ENCODE peak calls at places on chromosomes 1 and 21, in five cellular contexts. T is K562; E is CD4-positive, alpha-beta T cell; J is heart left ventricle; B is chondrocyte. X is an unnamed sample.

GRCh38 chr1:159897962-159898361 is 2.0 kb downstream of the CFAP45 start:
- DNase-seq in E (no peak), B (no peak), J (no peak), T (no peak), X (no peak)

GRCh38 chr1:37429038-37429437 is 45.3 kb upstream of the ZC3H12A start:
- DNase-seq in E (no peak), B (no peak), T (no peak), J (no peak), X (no peak)

GRCh38 chr1:230668227-230668626 is 25.9 kb downstream of the COG2 start:
- DNase-seq in E (no peak), T (no peak), J (no peak), B (no peak), X (no peak)

GRCh38 chr21:32930673-32931072 is 95.1 kb upstream of the OLIG2 start:
- DNase-seq in B (no peak), J (no peak), E (no peak), T (no peak), X (no peak)

GRCh38 chr1:110420023-110420662 is 12.6 kb upstream of the LAMTOR5 start:
- DNase-seq in E (no peak), J (no peak), B (no peak), T (no peak), X (no peak)

GRCh38 chr1:156291226-156292061 is 4.0 kb downstream of the GLMP start:
- DNase-seq in B (peak), J (peak), E (no peak), T (peak), X (no peak)

GRCh38 chr1:99527545-99527944 is 118.4 kb upstream of the PALMD start:
- DNase-seq in E (no peak), J (no peak), T (no peak), B (no peak), X (no peak)

GRCh38 chr1:198265073-198265661 is 108.4 kb downstream of the NEK7 start:
- DNase-seq in J (peak), E (no peak), T (no peak), B (no peak), X (no peak)

GRCh38 chr21:26489781-26490180 is 83.3 kb downstream of the CYYR1 start:
- DNase-seq in J (no peak), T (no peak), E (no peak), B (no peak), X (no peak)

GRCh38 chr1:10824821-10825540 is 28.5 kb upstream of the CASZ1 start:
- DNase-seq in T (no peak), J (no peak), E (no peak), B (no peak), X (no peak)

GRCh38 chr21:43262427-43262826 is 93.6 kb downstream of the CRYAA start:
- DNase-seq in J (no peak), E (no peak), T (no peak), B (peak), X (no peak)

GRCh38 chr1:109499661-109500536 is 6.0 kb downstream of the CYB561D1 start:
- DNase-seq in J (no peak), B (no peak), T (peak), E (peak), X (no peak)

GRCh38 chr1:5223266-5223665 is 568.9 kb downstream of the AJAP1 start:
- DNase-seq in J (no peak), T (no peak), B (no peak), E (no peak), X (no peak)

GRCh38 chr1:53585116-53585515 is 125.9 kb downstream of the DMRTB1 start:
- DNase-seq in E (peak), J (no peak), B (peak), T (no peak), X (no peak)

GRCh38 chr21:37451446-37451845 is 84.9 kb downstream of the DYRK1A start:
- DNase-seq in E (no peak), T (peak), J (no peak), B (no peak), X (no peak)

GRCh38 chr1:6141601-6142000 is 38.5 kb downstream of the CHD5 start:
- DNase-seq in E (no peak), J (no peak), T (peak), B (peak), X (no peak)

GRCh38 chr1:47351305-47351704 is 17.7 kb downstream of the CMPK1 start:
- DNase-seq in T (no peak), B (no peak), E (no peak), J (no peak), X (peak)

GRCh38 chr21:45504516-45505415 is 37.5 kb downstream of the SLC19A1 start:
- DNase-seq in E (no peak), T (no peak), B (peak), J (no peak), X (no peak)

GRCh38 chr1:29749021-29749420 is 512.7 kb downstream of the PTPRU start:
- DNase-seq in J (no peak), T (no peak), B (no peak), E (no peak), X (no peak)

GRCh38 chr1:103489881-103490280 is 35.6 kb upstream of the RNPC3 start:
- DNase-seq in T (no peak), B (no peak), E (no peak), J (no peak), X (no peak)

GRCh38 chr1:11383553-11384169 is 95.3 kb upstream of the DISP3 start:
- DNase-seq in E (no peak), J (no peak), B (no peak), T (no peak), X (no peak)

GRCh38 chr21:18449586-18449985 is 46.0 kb upstream of the TMPRSS15 start:
- DNase-seq in B (no peak), T (no peak), E (no peak), J (no peak), X (no peak)

GRCh38 chr1:202658766-202659165 is 51.5 kb downstream of the SYT2 start:
- DNase-seq in B (no peak), T (no peak), J (no peak), E (no peak), X (no peak)

GRCh38 chr21:46168659-46169386 is 13.4 kb upstream of the FTCD start:
- DNase-seq in E (no peak), T (no peak), B (peak), J (no peak), X (no peak)

GRCh38 chr21:20024727-20025126 is 973.5 kb upstream of the NCAM2 start:
- DNase-seq in J (no peak), T (no peak), B (no peak), E (no peak), X (no peak)

GRCh38 chr1:227541796-227542152 is 21.6 kb upstream of the ZNF678 start:
- DNase-seq in B (peak), J (no peak), T (no peak), E (no peak), X (no peak)

GRCh38 chr21:42381347-42381984 is 14.4 kb downstream of the TMPRSS3 start:
- DNase-seq in B (peak), E (peak), T (peak), J (no peak), X (no peak)

GRCh38 chr1:171188388-171189266 is 3.5 kb downstream of the FMO2 start:
- DNase-seq in E (peak), T (peak), B (no peak), J (peak), X (peak)

GRCh38 chr1:21149430-21149861 is 27.3 kb downstream of the EIF4G3 start:
- DNase-seq in B (no peak), J (peak), E (no peak), T (no peak), X (no peak)

GRCh38 chr1:169130683-169131082 is 24.2 kb downstream of the ATP1B1 start:
- DNase-seq in J (no peak), E (no peak), B (no peak), T (no peak), X (no peak)

GRCh38 chr21:45545691-45546531 is 3.7 kb upstream of the SLC19A1 start:
- DNase-seq in E (no peak), T (no peak), J (no peak), B (no peak), X (no peak)

GRCh38 chr1:95126366-95126765 is 9.2 kb downstream of the TLCD4 start:
- DNase-seq in T (no peak), J (no peak), E (no peak), B (no peak), X (no peak)

GRCh38 chr1:201022824-201023516 is 544 bp downstream of the KIF21B start:
- DNase-seq in J (no peak), T (peak), B (peak), E (peak), X (no peak)

GRCh38 chr1:63968663-63969460 is 195.0 kb downstream of the ROR1 start:
- DNase-seq in B (no peak), T (no peak), J (peak), E (no peak), X (no peak)

GRCh38 chr1:174274452-174274851 is 115.1 kb downstream of the RABGAP1L start:
- DNase-seq in J (no peak), T (no peak), B (no peak), E (no peak), X (no peak)

GRCh38 chr1:234212764-234213406 is 160.4 kb upstream of the COA6 start:
- DNase-seq in J (no peak), E (peak), T (peak), B (no peak), X (peak)

GRCh38 chr1:231415018-231415583 is 7.0 kb downstream of the EGLN1 start:
- DNase-seq in B (no peak), E (no peak), T (no peak), J (no peak), X (no peak)

GRCh38 chr21:44862869-44863685 is 10.4 kb downstream of the PTTG1IP start:
- DNase-seq in T (no peak), J (no peak), E (no peak), B (no peak), X (no peak)

DNA sequence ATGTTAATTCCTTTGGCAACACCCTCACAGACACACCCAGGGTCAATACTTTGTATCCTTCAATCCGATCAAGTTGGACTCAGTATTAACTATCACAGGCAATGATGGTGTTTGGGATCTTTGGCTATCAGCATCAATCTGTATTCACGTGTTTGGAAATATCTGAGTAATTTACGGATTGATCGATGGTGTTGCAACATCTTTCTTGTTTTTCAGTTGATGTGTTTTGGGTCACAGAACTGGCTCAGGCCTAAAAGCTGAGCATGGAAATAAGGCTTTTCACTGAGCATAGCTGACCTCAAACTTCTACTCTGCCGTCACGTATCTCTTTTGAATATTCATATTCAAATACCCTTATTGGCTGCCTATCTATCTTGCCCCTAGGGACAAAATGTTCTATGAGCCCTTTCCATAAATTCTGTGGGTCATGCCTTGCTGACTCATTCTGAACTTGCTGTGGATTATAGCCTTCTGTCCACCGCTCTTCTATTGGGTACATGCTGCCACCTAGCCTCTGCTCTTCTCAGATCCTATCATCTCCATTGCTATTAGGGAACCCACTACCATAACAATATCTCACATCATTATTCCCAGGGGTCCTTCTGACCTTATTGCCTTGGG is 156.0 kb downstream of the PDE4B start:
- DNase-seq in J (no peak), E (no peak), B (no peak), T (peak), X (no peak)
- TF ChIP-seq CTCF in J (no peak), E (no peak), B (peak), T (peak), X (no peak)

GRCh38 chr1:104878203-104878911 is 1128.7 kb downstream of the AMY1C start:
- DNase-seq in J (no peak), B (no peak), E (no peak), T (no peak), X (no peak)
- TF ChIP-seq CTCF in J (no peak), B (peak), E (no peak), T (no peak), X (peak)

GRCh38 chr1:114558548-114558947 is 22.9 kb downstream of the BCAS2 start:
- DNase-seq in J (no peak), E (no peak), T (no peak), B (no peak), X (no peak)
- TF ChIP-seq CTCF in J (peak), E (peak), T (peak), B (peak), X (peak)

DNA sequence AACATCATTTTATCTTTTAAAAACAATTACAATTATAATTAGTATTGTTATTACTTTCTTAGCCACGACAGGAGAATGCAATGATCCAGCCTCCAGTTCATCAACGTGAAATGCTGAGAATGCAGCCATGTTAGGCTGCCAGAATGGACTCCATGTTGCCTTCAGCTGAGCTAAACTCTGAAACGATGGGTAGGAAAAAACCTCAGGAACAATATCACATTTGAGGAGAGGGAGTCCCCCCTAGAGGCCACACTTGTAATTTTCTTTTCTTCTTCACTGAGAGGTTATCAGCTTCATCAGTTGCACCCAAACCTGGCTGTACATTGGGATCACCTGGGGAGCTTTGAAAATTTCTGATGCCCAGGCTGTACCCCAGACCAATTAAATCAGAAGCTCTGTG is 34.6 kb upstream of the DNAH14 start:
- DNase-seq in T (peak), B (no peak), J (no peak), E (no peak), X (no peak)
- TF ChIP-seq CTCF in T (peak), B (peak), J (no peak), E (no peak), X (peak)

DNA sequence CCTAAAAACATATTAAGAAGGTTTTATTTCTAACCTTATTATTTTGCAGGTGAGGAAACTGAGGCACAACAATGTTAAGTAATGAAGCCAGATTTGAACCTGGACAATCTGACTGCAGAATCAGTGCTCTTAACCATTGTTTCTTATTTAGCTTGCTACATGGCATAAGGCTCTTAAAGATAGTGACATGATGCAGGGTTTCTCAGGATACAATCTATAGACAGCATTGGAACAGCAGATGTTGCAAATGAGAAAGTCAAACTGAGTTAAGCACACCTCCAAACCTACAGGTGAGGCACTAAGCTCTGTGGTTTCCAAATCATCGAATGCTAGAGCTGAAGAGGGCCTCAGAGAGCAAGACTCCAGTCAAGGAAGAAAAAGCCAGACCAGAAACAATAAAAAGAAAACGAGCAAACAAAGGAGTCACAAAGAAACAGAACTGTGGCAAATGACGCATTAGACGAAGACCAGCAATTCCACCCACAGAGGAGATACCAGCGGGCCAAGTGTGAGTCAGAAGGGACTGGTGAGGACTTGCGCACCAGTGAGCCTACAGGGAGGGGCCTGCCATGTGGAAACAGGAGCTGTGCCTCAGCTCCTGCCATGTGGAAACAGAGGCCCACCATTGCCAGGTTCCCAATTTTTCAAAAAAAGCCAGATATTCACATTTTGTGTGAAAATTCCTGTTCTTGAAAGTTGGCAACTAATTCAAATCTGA is 14.4 kb downstream of the CD58 start:
- DNase-seq in E (peak), B (no peak), J (peak), T (peak), X (peak)
- TF ChIP-seq CTCF in E (no peak), B (no peak), J (no peak), T (no peak), X (no peak)

GRCh38 chr1:118185083-118185899 is at the start of gene SPAG17:
- DNase-seq in T (peak), E (no peak), B (no peak), J (peak), X (no peak)
- TF ChIP-seq CTCF in T (peak), E (no peak), B (peak), J (no peak), X (no peak)

GRCh38 chr21:25400427-25400826 is 206.9 kb downstream of the MRPL39 start:
- DNase-seq in T (no peak), E (no peak), J (no peak), B (no peak), X (no peak)

GRCh38 chr21:25398630-25399029 is 208.7 kb downstream of the MRPL39 start:
- DNase-seq in B (no peak), E (no peak), T (no peak), J (no peak), X (no peak)

GRCh38 chr21:25396135-25396711 is 211.1 kb downstream of the MRPL39 start:
- DNase-seq in B (no peak), J (no peak), E (no peak), T (no peak), X (peak)
- TF ChIP-seq CTCF in B (no peak), J (no peak), E (no peak), T (no peak), X (no peak)

DNA sequence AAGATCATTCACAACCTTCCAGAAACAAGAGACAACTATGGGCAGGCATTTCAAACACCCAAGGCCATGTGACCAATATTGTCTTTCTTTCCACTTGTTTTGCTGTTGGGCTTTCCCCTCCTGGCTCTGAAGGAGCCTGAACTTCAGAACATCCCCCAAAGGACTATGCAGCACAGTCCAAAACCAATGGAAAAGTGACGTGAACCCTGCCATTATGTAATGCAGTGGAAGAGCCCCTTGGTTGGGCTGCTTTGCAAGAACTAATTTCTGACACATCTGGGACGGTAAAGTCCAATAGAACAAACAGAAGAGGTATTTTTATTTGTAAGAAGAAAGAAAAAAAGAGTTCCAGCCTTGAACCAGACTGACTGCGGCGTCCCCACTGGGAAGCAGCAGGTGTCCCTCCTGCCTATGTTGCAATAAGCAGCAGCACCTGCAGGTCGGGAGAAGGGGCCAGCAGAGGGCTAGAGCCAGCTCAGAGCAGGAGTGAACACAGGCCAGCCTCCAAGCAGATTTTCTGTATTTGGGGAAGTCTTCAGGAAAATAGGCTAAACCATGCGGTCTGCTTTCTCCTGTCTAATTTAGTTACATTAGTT is 116.7 kb downstream of the CDC7 start:
- DNase-seq in E (peak), J (peak), T (peak), B (no peak), X (no peak)
- TF ChIP-seq CTCF in E (no peak), J (no peak), T (peak), B (no peak), X (peak)

X was measured in GM12864.